ENCODE peak calls at places on chromosomes 1 and 21, in seven cellular contexts. M is BE2C, T is T follicular helper cell, C is cerebellar nuclear complex, P is mucosa of gallbladder, V is GM12891, Y is NAMALWA. U is an unnamed sample.

GRCh38 chr21:31254131-31254530 is 89.9 kb downstream of the TIAM1 start:
- DNase-seq in M (no peak), T (no peak), C (no peak), P (no peak), V (no peak), Y (no peak), U (no peak)

GRCh38 chr1:62437273-62437945 is 560 bp downstream of the USP1 start:
- DNase-seq in M (no peak), T (peak), C (no peak), P (no peak), V (peak), Y (peak), U (peak)

GRCh38 chr1:32989160-32989894 is 24.7 kb upstream of the RNF19B start:
- DNase-seq in M (no peak), T (no peak), C (no peak), P (peak), V (no peak), Y (no peak), U (peak)

GRCh38 chr21:33894736-33895288 is 20.8 kb downstream of the ATP5PO start:
- DNase-seq in M (peak), T (peak), C (no peak), P (peak), V (peak), Y (peak), U (peak)

GRCh38 chr1:108845991-108846390 is 10.9 kb downstream of the AKNAD1 start:
- DNase-seq in M (no peak), T (no peak), C (no peak), P (no peak), V (no peak), Y (no peak), U (no peak)

GRCh38 chr1:24071941-24072340 is 40.0 kb downstream of the MYOM3 start:
- DNase-seq in M (no peak), T (no peak), C (no peak), P (no peak), V (no peak), Y (no peak), U (no peak)

GRCh38 chr1:243851129-243851756 is 1.2 kb upstream of the AKT3 start:
- DNase-seq in M (no peak), T (no peak), C (no peak), P (peak), V (no peak), Y (no peak), U (no peak)

GRCh38 chr1:21271550-21271949 is 18.7 kb downstream of the ECE1 start:
- DNase-seq in M (no peak), T (no peak), C (no peak), P (no peak), V (no peak), Y (no peak), U (no peak)

GRCh38 chr1:79353224-79353623 is 346.7 kb upstream of the ADGRL4 start:
- DNase-seq in M (peak), T (no peak), C (no peak), P (no peak), V (no peak), Y (peak), U (peak)

GRCh38 chr1:117567976-117568375 is 37.9 kb upstream of the TENT5C start:
- DNase-seq in M (no peak), T (no peak), C (no peak), P (peak), V (no peak), Y (no peak), U (no peak)